ENCODE peak calls at places on chromosomes 6 and 20, in five cellular contexts. S is left cardiac atrium; H is fibroblast of pulmonary artery; J is effector CD4-positive, alpha-beta T cell; P is GM20000. N is an unnamed sample.

GRCh38 chr6:33794910-33795615 is 6.1 kb upstream of the LEMD2 start:
- DNase-seq in S (no peak), H (no peak), J (no peak), P (no peak), N (no peak)

GRCh38 chr6:137928286-137928685 is 61.2 kb downstream of the TNFAIP3 start:
- DNase-seq in S (no peak), H (no peak), J (no peak), P (no peak), N (no peak)

GRCh38 chr20:1702288-1702687 is 44.7 kb upstream of the SIRPG start:
- DNase-seq in S (no peak), H (no peak), J (no peak), P (no peak), N (peak)

GRCh38 chr6:87944541-87944954 is 103.1 kb upstream of the SPACA1 start:
- DNase-seq in S (peak), H (peak), J (no peak), P (peak), N (peak)

GRCh38 chr6:43990627-43991619 is 136.3 kb downstream of the MRPL14 start:
- DNase-seq in S (no peak), H (peak), J (no peak), P (no peak), N (peak)

GRCh38 chr20:17875106-17875980 is 93.3 kb downstream of the SNX5 start:
- DNase-seq in S (peak), H (peak), J (no peak), P (no peak), N (peak)

GRCh38 chr6:89011436-89011835 is 48.0 kb upstream of the RNGTT start:
- DNase-seq in S (no peak), H (no peak), J (no peak), P (no peak), N (no peak)

GRCh38 chr6:9831783-9832182 is 583.1 kb downstream of the TFAP2A start:
- DNase-seq in S (no peak), H (no peak), J (no peak), P (no peak), N (no peak)

GRCh38 chr20:22795897-22796296 is 211.5 kb upstream of the FOXA2 start:
- DNase-seq in S (peak), H (peak), J (no peak), P (no peak), N (peak)

GRCh38 chr6:158060447-158061360 is 79.0 kb downstream of the SYNJ2 start:
- DNase-seq in S (peak), H (peak), J (no peak), P (no peak), N (peak)